ENCODE peak calls at places on chromosomes 5 and 9, in six cellular contexts. Y is AG04449, F is sigmoid colon, A is progenitor cell of endocrine pancreas, Q is AG09309, V is lower leg skin. K is an unnamed sample.

GRCh38 chr5:53239301-53239990 is 129.9 kb upstream of the MOCS2 start:
- DNase-seq in Y (no peak), V (no peak), A (no peak), Q (no peak), F (no peak), K (no peak)

GRCh38 chr9:121566401-121567141 is 66.9 kb upstream of the GGTA1 start:
- DNase-seq in A (no peak), Q (no peak), F (peak), Y (no peak), V (no peak), K (no peak)

GRCh38 chr9:93088656-93089015 is 7.4 kb upstream of the CARD19 start:
- DNase-seq in A (no peak), Q (no peak), F (peak), Y (no peak), V (no peak), K (peak)

GRCh38 chr9:105608685-105609598 is 51.0 kb downstream of the FKTN start:
- DNase-seq in V (no peak), Y (peak), A (no peak), Q (no peak), F (no peak), K (no peak)

GRCh38 chr9:87640385-87640795 is 85.5 kb upstream of the CTSL start:
- DNase-seq in F (no peak), V (no peak), Y (no peak), A (no peak), Q (no peak), K (no peak)

GRCh38 chr9:120424248-120424647 is 155.7 kb downstream of the CDK5RAP2 start:
- DNase-seq in F (no peak), Y (no peak), V (no peak), Q (no peak), A (no peak), K (no peak)

GRCh38 chr5:54492196-54492595 is 25.4 kb upstream of the SNX18 start:
- DNase-seq in F (no peak), Y (no peak), V (no peak), A (no peak), Q (no peak), K (no peak)

GRCh38 chr9:25703826-25704357 is 25.6 kb upstream of the TUSC1 start:
- DNase-seq in A (no peak), Q (no peak), Y (no peak), F (no peak), V (no peak), K (no peak)

GRCh38 chr9:93920401-93920800 is 34.8 kb downstream of the BARX1 start:
- DNase-seq in A (no peak), Y (no peak), Q (no peak), F (no peak), V (no peak), K (no peak)

GRCh38 chr5:110377411-110378392 is 348.8 kb downstream of the TMEM232 start:
- DNase-seq in Q (no peak), A (no peak), F (no peak), V (no peak), Y (peak), K (no peak)

GRCh38 chr5:125525356-125525755 is 778.9 kb upstream of the ZNF608 start:
- DNase-seq in Y (no peak), A (no peak), Q (no peak), F (no peak), V (no peak), K (no peak)

GRCh38 chr9:76716270-76716669 is 48.0 kb upstream of the PCA3 start:
- DNase-seq in V (no peak), A (no peak), Q (no peak), F (no peak), Y (no peak), K (no peak)

GRCh38 chr5:143302344-143302743 is 101.1 kb downstream of the NR3C1 start:
- DNase-seq in A (no peak), F (no peak), V (no peak), Y (no peak), Q (no peak), K (no peak)

GRCh38 chr5:150122158-150122510 is 33.5 kb downstream of the PDGFRB start:
- DNase-seq in F (no peak), Q (no peak), V (no peak), A (no peak), Y (no peak), K (peak)

GRCh38 chr5:116046823-116047222 is 14.6 kb downstream of the ARL14EPL start:
- DNase-seq in F (no peak), Y (no peak), Q (no peak), A (no peak), V (no peak), K (no peak)

GRCh38 chr5:113663879-113664278 is 150.4 kb downstream of the YTHDC2 start:
- DNase-seq in V (peak), Q (no peak), F (no peak), A (peak), Y (no peak), K (no peak)

GRCh38 chr5:66209794-66210193 is 65.7 kb downstream of the SREK1 start:
- DNase-seq in Q (no peak), F (no peak), V (no peak), Y (no peak), A (no peak), K (no peak)

GRCh38 chr5:43191740-43192557 is at the start of gene NIM1K:
- DNase-seq in F (peak), Q (no peak), V (peak), A (peak), Y (no peak), K (no peak)

GRCh38 chr5:93193756-93194155 is 387.3 kb downstream of the NR2F1-AS1 start:
- DNase-seq in F (no peak), A (no peak), Q (no peak), Y (no peak), V (no peak), K (no peak)

GRCh38 chr5:131607418-131607817 is 27.6 kb downstream of the RAPGEF6 start:
- DNase-seq in A (no peak), F (no peak), Q (no peak), Y (no peak), V (no peak), K (no peak)

GRCh38 chr9:2602704-2603116 is 18.9 kb upstream of the VLDLR start:
- DNase-seq in F (no peak), Y (peak), V (no peak), A (no peak), Q (no peak), K (no peak)

GRCh38 chr9:93582115-93582514 is 5.7 kb downstream of the PHF2 start:
- DNase-seq in Y (no peak), Q (no peak), V (no peak), F (no peak), A (no peak), K (no peak)

GRCh38 chr5:178353461-178353860 is 120.9 kb upstream of the PHYKPL start:
- DNase-seq in F (no peak), A (no peak), Y (no peak), V (no peak), Q (no peak), K (peak)

GRCh38 chr5:158436271-158437065 is 577.5 kb upstream of the CLINT1 start:
- DNase-seq in Y (no peak), A (no peak), F (no peak), V (no peak), Q (no peak), K (no peak)

GRCh38 chr5:9108156-9108555 is 437.7 kb downstream of the SEMA5A start:
- DNase-seq in Q (no peak), F (no peak), Y (no peak), A (no peak), V (no peak), K (no peak)

GRCh38 chr5:135310328-135310989 is 88.6 kb downstream of the MACROH2A1 start:
- DNase-seq in F (no peak), Y (peak), A (no peak), V (no peak), Q (peak), K (no peak)

GRCh38 chr5:139132515-139132914 is 65.7 kb downstream of the SIL1 start:
- DNase-seq in Y (no peak), Q (no peak), F (peak), A (no peak), V (no peak), K (no peak)

GRCh38 chr9:72204062-72204461 is 54.8 kb downstream of the GDA start:
- DNase-seq in F (no peak), Y (no peak), V (no peak), Q (no peak), A (no peak), K (no peak)

GRCh38 chr5:52738095-52738506 is 49.6 kb upstream of the ITGA1 start:
- DNase-seq in F (no peak), V (no peak), Q (no peak), Y (no peak), A (no peak), K (no peak)

GRCh38 chr5:122286547-122286946 is 25.5 kb upstream of the SNCAIP start:
- DNase-seq in Y (no peak), Q (no peak), A (no peak), V (no peak), F (no peak), K (no peak)

GRCh38 chr9:77210116-77210515 is 32.8 kb downstream of the VPS13A start:
- DNase-seq in Q (no peak), A (no peak), V (no peak), F (no peak), Y (no peak), K (no peak)

GRCh38 chr9:137110911-137111787 is 3.4 kb downstream of the DPP7 start:
- DNase-seq in Y (no peak), A (no peak), F (no peak), V (no peak), Q (no peak), K (no peak)

GRCh38 chr9:94697972-94698581 is 28.4 kb upstream of the AOPEP start:
- DNase-seq in V (no peak), F (no peak), A (no peak), Q (no peak), Y (no peak), K (no peak)

GRCh38 chr9:86667307-86667706 is 280.0 kb downstream of the GAS1 start:
- DNase-seq in A (no peak), F (no peak), Q (no peak), Y (no peak), V (no peak), K (no peak)

GRCh38 chr5:148314187-148314586 is 2.0 kb downstream of the SPINK7 start:
- DNase-seq in V (no peak), F (no peak), Q (no peak), Y (no peak), A (no peak), K (no peak)
- TF ChIP-seq CTCF in V (no peak), F (no peak), Q (no peak), Y (no peak), A (no peak), K (no peak)

GRCh38 chr9:882416-882931 is 41.0 kb downstream of the DMRT1 start:
- DNase-seq in F (no peak), Q (no peak), V (no peak), A (no peak), Y (no peak), K (no peak)
- TF ChIP-seq CTCF in F (no peak), Q (no peak), V (no peak), A (no peak), Y (no peak), K (no peak)

GRCh38 chr5:64384761-64385160 is 121.1 kb upstream of the RGS7BP start:
- DNase-seq in V (no peak), A (no peak), F (no peak), Y (no peak), Q (no peak), K (no peak)
- TF ChIP-seq CTCF in V (no peak), A (peak), F (no peak), Y (no peak), Q (no peak), K (peak)

GRCh38 chr9:133725886-133726285 is 12.3 kb downstream of the SARDH start:
- DNase-seq in A (no peak), Q (no peak), V (no peak), F (peak), Y (no peak), K (no peak)

GRCh38 chr9:133728856-133729645 is 9.1 kb downstream of the SARDH start:
- DNase-seq in F (peak), Y (no peak), V (no peak), Q (no peak), A (peak), K (no peak)

GRCh38 chr9:133726401-133727276 is 11.5 kb downstream of the SARDH start:
- DNase-seq in V (no peak), F (peak), Y (no peak), A (no peak), Q (no peak), K (peak)

GRCh38 chr9:133727876-133728441 is 10.2 kb downstream of the SARDH start:
- DNase-seq in Q (no peak), A (peak), V (no peak), F (peak), Y (no peak), K (peak)

DNA sequence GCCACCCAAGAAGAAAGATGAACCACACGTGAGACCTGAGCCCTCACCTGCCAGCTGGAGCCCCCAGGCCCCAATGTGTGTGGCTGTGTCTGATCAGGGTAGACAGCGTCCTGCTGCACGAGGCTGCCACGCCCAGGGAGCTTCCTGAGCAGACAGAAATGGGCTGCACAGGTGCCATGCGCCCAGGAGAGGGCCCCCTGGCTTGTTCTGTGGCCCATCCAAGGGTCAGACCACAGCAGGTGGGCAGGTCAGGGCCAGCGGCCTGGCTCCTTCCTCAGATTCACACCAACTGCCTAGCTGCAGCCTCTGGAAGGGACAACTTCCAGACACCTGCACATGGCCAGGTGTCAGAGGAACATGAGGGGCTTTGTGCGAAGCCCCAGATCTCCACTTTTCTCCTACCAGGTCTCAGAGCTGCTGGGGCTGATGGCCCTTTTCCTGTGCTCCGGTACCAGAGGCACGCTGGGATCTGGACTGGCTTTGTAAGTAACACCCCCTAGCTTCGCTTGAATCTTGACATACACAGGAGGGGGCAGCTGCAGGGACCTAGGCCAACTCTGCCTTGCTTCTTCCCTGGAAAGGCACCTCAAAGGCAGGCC is 10.8 kb downstream of the SARDH start:
- DNase-seq in A (no peak), V (no peak), Q (no peak), F (peak), Y (no peak), K (peak)
- TF ChIP-seq CTCF in A (peak), V (no peak), Q (no peak), F (no peak), Y (no peak), K (no peak)